ENCODE peak calls at places on chromosome 13, in nine cellular contexts. One of them, this sample, is unnamed. For H3K4me1, the result is how much of the 10 kb centered on the place peaks cover.

GRCh38 chr13:73533111-73533510 is 474.3 kb downstream of the KLF5 start:
- DNase-seq in tibial nerve: no peak
- DNase-seq in hepatocyte: no peak
- DNase-seq in vagina: no peak
- DNase-seq in sigmoid colon: no peak
- DNase-seq in esophagus squamous epithelium: no peak
- DNase-seq in body of pancreas: no peak
- DNase-seq in OCI-LY7: no peak
- DNase-seq in IMR-90: no peak
- DNase-seq in this sample: no peak

GRCh38 chr13:108070491-108070890 is 144.8 kb downstream of the LIG4 start:
- DNase-seq in IMR-90: no peak
- DNase-seq in sigmoid colon: no peak
- DNase-seq in hepatocyte: peak
- DNase-seq in esophagus squamous epithelium: no peak
- DNase-seq in body of pancreas: no peak
- DNase-seq in tibial nerve: no peak
- DNase-seq in vagina: no peak
- DNase-seq in OCI-LY7: no peak
- DNase-seq in this sample: no peak

GRCh38 chr13:113151745-113152707 is 6.4 kb upstream of the PROZ start:
- DNase-seq in tibial nerve: no peak
- DNase-seq in vagina: peak
- DNase-seq in body of pancreas: no peak
- DNase-seq in hepatocyte: peak
- DNase-seq in IMR-90: peak
- DNase-seq in OCI-LY7: no peak
- DNase-seq in sigmoid colon: no peak
- DNase-seq in esophagus squamous epithelium: no peak
- DNase-seq in this sample: no peak

GRCh38 chr13:112693831-112694497 is 4.1 kb downstream of the ATP11A start:
- DNase-seq in IMR-90: peak
- DNase-seq in body of pancreas: peak
- DNase-seq in hepatocyte: no peak
- DNase-seq in tibial nerve: peak
- DNase-seq in vagina: no peak
- DNase-seq in esophagus squamous epithelium: no peak
- DNase-seq in sigmoid colon: peak
- DNase-seq in OCI-LY7: no peak
- DNase-seq in this sample: peak

GRCh38 chr13:54658771-54659170 is 1630.2 kb downstream of the OLFM4 start:
- DNase-seq in vagina: no peak
- DNase-seq in esophagus squamous epithelium: no peak
- DNase-seq in IMR-90: no peak
- DNase-seq in sigmoid colon: no peak
- DNase-seq in tibial nerve: no peak
- DNase-seq in hepatocyte: no peak
- DNase-seq in body of pancreas: no peak
- DNase-seq in OCI-LY7: no peak
- DNase-seq in this sample: no peak

GRCh38 chr13:39016789-39017188 is 21.1 kb downstream of the PROSER1 start:
- DNase-seq in OCI-LY7: peak
- DNase-seq in tibial nerve: no peak
- DNase-seq in sigmoid colon: no peak
- DNase-seq in hepatocyte: peak
- DNase-seq in body of pancreas: peak
- DNase-seq in vagina: no peak
- DNase-seq in esophagus squamous epithelium: no peak
- DNase-seq in IMR-90: peak
- DNase-seq in this sample: no peak

GRCh38 chr13:37636701-37637100 is 38.1 kb upstream of the POSTN start:
- DNase-seq in OCI-LY7: no peak
- DNase-seq in hepatocyte: no peak
- DNase-seq in esophagus squamous epithelium: no peak
- DNase-seq in vagina: no peak
- DNase-seq in body of pancreas: no peak
- DNase-seq in sigmoid colon: no peak
- DNase-seq in tibial nerve: no peak
- DNase-seq in IMR-90: no peak
- DNase-seq in this sample: no peak

GRCh38 chr13:32736648-32737047 is 150.4 kb downstream of the PDS5B start:
- DNase-seq in vagina: no peak
- DNase-seq in hepatocyte: no peak
- DNase-seq in IMR-90: no peak
- DNase-seq in OCI-LY7: no peak
- DNase-seq in esophagus squamous epithelium: no peak
- DNase-seq in sigmoid colon: no peak
- DNase-seq in tibial nerve: no peak
- DNase-seq in body of pancreas: no peak
- DNase-seq in this sample: no peak

GRCh38 chr13:95201814-95202521 is 99.3 kb downstream of the ABCC4 start:
- DNase-seq in vagina: no peak
- DNase-seq in body of pancreas: no peak
- DNase-seq in hepatocyte: no peak
- DNase-seq in sigmoid colon: no peak
- DNase-seq in tibial nerve: no peak
- DNase-seq in OCI-LY7: no peak
- DNase-seq in IMR-90: peak
- DNase-seq in esophagus squamous epithelium: no peak
- DNase-seq in this sample: no peak

GRCh38 chr13:74464656-74465055 is 330.5 kb upstream of the KLF12 start:
- DNase-seq in tibial nerve: no peak
- DNase-seq in sigmoid colon: no peak
- DNase-seq in vagina: no peak
- DNase-seq in esophagus squamous epithelium: no peak
- DNase-seq in OCI-LY7: no peak
- DNase-seq in hepatocyte: peak
- DNase-seq in body of pancreas: no peak
- DNase-seq in IMR-90: no peak
- DNase-seq in this sample: no peak

GRCh38 chr13:113413178-113413897 is 40.0 kb downstream of the ADPRHL1 start:
- DNase-seq in tibial nerve: no peak
- DNase-seq in hepatocyte: no peak
- DNase-seq in body of pancreas: no peak
- DNase-seq in sigmoid colon: no peak
- DNase-seq in IMR-90: no peak
- DNase-seq in vagina: no peak
- DNase-seq in OCI-LY7: no peak
- DNase-seq in esophagus squamous epithelium: no peak
- DNase-seq in this sample: peak

GRCh38 chr13:74132152-74132767 is 1.9 kb downstream of the KLF12 start:
- DNase-seq in sigmoid colon: no peak
- DNase-seq in OCI-LY7: peak
- DNase-seq in IMR-90: peak
- DNase-seq in hepatocyte: peak
- DNase-seq in vagina: no peak
- DNase-seq in esophagus squamous epithelium: no peak
- DNase-seq in tibial nerve: no peak
- DNase-seq in body of pancreas: peak
- DNase-seq in this sample: no peak

GRCh38 chr13:33080962-33081655 is 64.9 kb downstream of the KL start:
- DNase-seq in body of pancreas: no peak
- DNase-seq in OCI-LY7: no peak
- DNase-seq in hepatocyte: no peak
- DNase-seq in esophagus squamous epithelium: no peak
- DNase-seq in tibial nerve: no peak
- DNase-seq in sigmoid colon: no peak
- DNase-seq in IMR-90: no peak
- DNase-seq in vagina: no peak
- DNase-seq in this sample: no peak

GRCh38 chr13:113489549-113490495 is 689 bp downstream of the DCUN1D2 start:
- DNase-seq in OCI-LY7: peak
- DNase-seq in tibial nerve: no peak
- DNase-seq in sigmoid colon: peak
- DNase-seq in vagina: no peak
- DNase-seq in hepatocyte: peak
- DNase-seq in body of pancreas: no peak
- DNase-seq in esophagus squamous epithelium: no peak
- DNase-seq in IMR-90: peak
- DNase-seq in this sample: no peak

GRCh38 chr13:43411741-43412140 is 375.0 kb downstream of the ENOX1 start:
- DNase-seq in IMR-90: peak
- DNase-seq in tibial nerve: no peak
- DNase-seq in esophagus squamous epithelium: no peak
- DNase-seq in sigmoid colon: peak
- DNase-seq in hepatocyte: no peak
- DNase-seq in vagina: no peak
- DNase-seq in OCI-LY7: no peak
- DNase-seq in body of pancreas: no peak
- DNase-seq in this sample: no peak

GRCh38 chr13:114146173-114146572 is 13.8 kb upstream of the RASA3 start:
- DNase-seq in vagina: no peak
- DNase-seq in OCI-LY7: no peak
- DNase-seq in hepatocyte: no peak
- DNase-seq in body of pancreas: no peak
- DNase-seq in IMR-90: no peak
- DNase-seq in esophagus squamous epithelium: no peak
- DNase-seq in tibial nerve: no peak
- DNase-seq in sigmoid colon: peak
- DNase-seq in this sample: peak

GRCh38 chr13:26895808-26896466 is 135.4 kb upstream of the GPR12 start:
- DNase-seq in sigmoid colon: no peak
- DNase-seq in tibial nerve: no peak
- DNase-seq in hepatocyte: no peak
- DNase-seq in IMR-90: no peak
- DNase-seq in OCI-LY7: no peak
- DNase-seq in esophagus squamous epithelium: no peak
- DNase-seq in vagina: no peak
- DNase-seq in body of pancreas: no peak
- DNase-seq in this sample: no peak

GRCh38 chr13:26897706-26898550 is 137.3 kb upstream of the GPR12 start:
- DNase-seq in body of pancreas: no peak
- DNase-seq in tibial nerve: no peak
- DNase-seq in IMR-90: no peak
- DNase-seq in sigmoid colon: no peak
- DNase-seq in vagina: no peak
- DNase-seq in hepatocyte: no peak
- DNase-seq in OCI-LY7: no peak
- DNase-seq in esophagus squamous epithelium: no peak
- DNase-seq in this sample: no peak

GRCh38 chr13:26895081-26895807 is 134.7 kb upstream of the GPR12 start:
- DNase-seq in IMR-90: no peak
- DNase-seq in sigmoid colon: no peak
- DNase-seq in hepatocyte: no peak
- DNase-seq in vagina: no peak
- DNase-seq in body of pancreas: no peak
- DNase-seq in tibial nerve: no peak
- DNase-seq in OCI-LY7: no peak
- DNase-seq in esophagus squamous epithelium: no peak
- DNase-seq in this sample: no peak

GRCh38 chr13:26896986-26897668 is 136.5 kb upstream of the GPR12 start:
- DNase-seq in vagina: no peak
- DNase-seq in esophagus squamous epithelium: no peak
- DNase-seq in body of pancreas: no peak
- DNase-seq in tibial nerve: no peak
- DNase-seq in OCI-LY7: no peak
- DNase-seq in hepatocyte: no peak
- DNase-seq in IMR-90: no peak
- DNase-seq in sigmoid colon: no peak
- DNase-seq in this sample: no peak

GRCh38 chr13:26899153-26899552 is 138.6 kb upstream of the GPR12 start:
- DNase-seq in hepatocyte: no peak
- DNase-seq in IMR-90: no peak
- DNase-seq in sigmoid colon: peak
- DNase-seq in vagina: no peak
- DNase-seq in body of pancreas: no peak
- DNase-seq in OCI-LY7: no peak
- DNase-seq in tibial nerve: no peak
- DNase-seq in esophagus squamous epithelium: no peak
- DNase-seq in this sample: no peak
- H3K4me1 ChIP-seq in hepatocyte: under half
- H3K4me1 ChIP-seq in IMR-90: under half
- H3K4me1 ChIP-seq in sigmoid colon: under half
- H3K4me1 ChIP-seq in vagina: under half
- H3K4me1 ChIP-seq in body of pancreas: under half
- H3K4me1 ChIP-seq in OCI-LY7: under half
- H3K4me1 ChIP-seq in tibial nerve: under half
- H3K4me1 ChIP-seq in esophagus squamous epithelium: under half
- H3K4me1 ChIP-seq in this sample: under half

GRCh38 chr13:50969691-50970090 is 60.1 kb downstream of the RNASEH2B start:
- DNase-seq in esophagus squamous epithelium: no peak
- DNase-seq in tibial nerve: no peak
- DNase-seq in vagina: no peak
- DNase-seq in OCI-LY7: no peak
- DNase-seq in sigmoid colon: no peak
- DNase-seq in IMR-90: no peak
- DNase-seq in hepatocyte: peak
- DNase-seq in body of pancreas: no peak
- DNase-seq in this sample: no peak
- TF ChIP-seq CTCF in esophagus squamous epithelium: no peak
- TF ChIP-seq CTCF in tibial nerve: no peak
- TF ChIP-seq CTCF in vagina: no peak
- TF ChIP-seq CTCF in OCI-LY7: no peak
- TF ChIP-seq CTCF in sigmoid colon: no peak
- TF ChIP-seq CTCF in IMR-90: no peak
- TF ChIP-seq CTCF in hepatocyte: peak
- TF ChIP-seq CTCF in body of pancreas: no peak
- TF ChIP-seq CTCF in this sample: no peak

DNA sequence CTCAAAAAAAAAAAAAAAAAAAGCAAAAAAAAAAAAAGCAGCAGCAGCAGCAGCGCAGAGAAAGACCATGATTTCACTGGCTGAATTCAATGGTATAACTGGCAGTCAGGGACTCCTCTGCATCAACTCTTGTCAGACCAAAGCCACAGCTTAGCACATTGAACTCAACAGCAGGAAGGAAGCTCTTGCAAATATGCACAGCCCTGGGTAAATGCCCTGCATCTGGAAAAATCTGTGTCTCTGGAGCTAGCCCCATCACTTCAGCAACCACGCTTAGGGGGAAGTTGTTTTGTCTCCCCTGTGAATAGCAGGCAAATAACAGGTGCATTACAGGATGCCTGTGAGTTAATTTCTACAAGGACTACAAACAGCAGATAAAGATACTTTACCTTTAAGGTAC is 17.7 kb upstream of the DHRS12 start:
- DNase-seq in sigmoid colon: peak
- DNase-seq in hepatocyte: no peak
- DNase-seq in tibial nerve: no peak
- DNase-seq in body of pancreas: no peak
- DNase-seq in IMR-90: no peak
- DNase-seq in OCI-LY7: peak
- DNase-seq in vagina: no peak
- DNase-seq in esophagus squamous epithelium: no peak
- DNase-seq in this sample: no peak
- H3K4me1 ChIP-seq in sigmoid colon: under half
- H3K4me1 ChIP-seq in hepatocyte: under half
- H3K4me1 ChIP-seq in tibial nerve: under half
- H3K4me1 ChIP-seq in body of pancreas: under half
- H3K4me1 ChIP-seq in IMR-90: under half
- H3K4me1 ChIP-seq in OCI-LY7: half or more
- H3K4me1 ChIP-seq in vagina: under half
- H3K4me1 ChIP-seq in esophagus squamous epithelium: under half
- H3K4me1 ChIP-seq in this sample: under half

GRCh38 chr13:111153279-111153976 is 38.3 kb downstream of the ARHGEF7 start:
- DNase-seq in body of pancreas: peak
- DNase-seq in OCI-LY7: peak
- DNase-seq in sigmoid colon: peak
- DNase-seq in vagina: peak
- DNase-seq in tibial nerve: peak
- DNase-seq in esophagus squamous epithelium: peak
- DNase-seq in IMR-90: peak
- DNase-seq in hepatocyte: peak
- DNase-seq in this sample: peak
- TF ChIP-seq CTCF in body of pancreas: no peak
- TF ChIP-seq CTCF in OCI-LY7: no peak
- TF ChIP-seq CTCF in sigmoid colon: no peak
- TF ChIP-seq CTCF in vagina: no peak
- TF ChIP-seq CTCF in tibial nerve: peak
- TF ChIP-seq CTCF in esophagus squamous epithelium: no peak
- TF ChIP-seq CTCF in IMR-90: peak
- TF ChIP-seq CTCF in hepatocyte: peak
- TF ChIP-seq CTCF in this sample: no peak